ENCODE peak calls at places on chromosomes 16 and 17, in seven cellular contexts. M is D341Med, Q is GM20000, S is AG09319, A is RWPE1, Y is left cardiac atrium, X is hippocampal formation. V is an unnamed sample.

GRCh38 chr17:44354582-44355309 is 8.9 kb downstream of the FAM171A2 start:
- DNase-seq in M (peak; percentile 48), Q (peak; percentile 93), S (no peak), A (no peak), Y (peak; percentile 65), X (no peak), V (no peak)

GRCh38 chr17:45345246-45345553 is 28.4 kb upstream of the MAP3K14 start:
- DNase-seq in M (peak; percentile 33), Q (no peak), S (no peak), A (no peak), Y (no peak), X (no peak), V (no peak)

GRCh38 chr17:58382108-58382884 is 30.3 kb upstream of the SUPT4H1 start:
- DNase-seq in M (no peak), Q (peak; percentile 53), S (no peak), A (no peak), Y (no peak), X (no peak), V (no peak)

GRCh38 chr17:41451154-41451728 is 10.5 kb upstream of the KRT38 start:
- DNase-seq in M (no peak), Q (no peak), S (no peak), A (no peak), Y (no peak), X (no peak), V (no peak)

GRCh38 chr17:79987187-79987889 is 48.3 kb downstream of the TBC1D16 start:
- DNase-seq in M (no peak), Q (no peak), S (no peak), A (no peak), Y (peak; percentile 2), X (no peak), V (no peak)

GRCh38 chr16:769201-769769 is 8.8 kb downstream of the MSLN start:
- DNase-seq in M (no peak), Q (no peak), S (no peak), A (no peak), Y (no peak), X (no peak), V (no peak)

GRCh38 chr16:12791340-12791739 is 12.3 kb downstream of the CPPED1 start:
- DNase-seq in M (no peak), Q (no peak), S (no peak), A (no peak), Y (no peak), X (no peak), V (no peak)

GRCh38 chr17:8365143-8365542 is 11.4 kb downstream of the KRABD2 start:
- DNase-seq in M (no peak), Q (peak; percentile 1), S (no peak), A (no peak), Y (no peak), X (no peak), V (no peak)

GRCh38 chr17:10380631-10381408 is 8.0 kb upstream of the MYH13 start:
- DNase-seq in M (no peak), Q (no peak), S (no peak), A (no peak), Y (no peak), X (no peak), V (no peak)

GRCh38 chr17:78433780-78434335 is 55.4 kb downstream of the PGS1 start:
- DNase-seq in M (no peak), Q (no peak), S (no peak), A (no peak), Y (no peak), X (no peak), V (no peak)

GRCh38 chr16:2252806-2253148 is 1.4 kb upstream of the ECI1 start:
- DNase-seq in M (no peak), Q (no peak), S (no peak), A (no peak), Y (no peak), X (no peak), V (no peak)

GRCh38 chr16:57446530-57447141 is 549 bp downstream of the CIAPIN1 start:
- DNase-seq in M (no peak), Q (peak; percentile 50), S (no peak), A (peak; percentile 41), Y (peak; percentile 64), X (no peak), V (no peak)

GRCh38 chr16:24852281-24852721 is 6.5 kb downstream of the SLC5A11 start:
- DNase-seq in M (no peak), Q (no peak), S (no peak), A (no peak), Y (no peak), X (peak; percentile 17), V (no peak)

GRCh38 chr17:62826956-62827355 is 18.8 kb upstream of the MARCHF10 start:
- DNase-seq in M (no peak), Q (no peak), S (no peak), A (no peak), Y (no peak), X (no peak), V (no peak)

GRCh38 chr17:62876664-62877411 is 68.7 kb upstream of the MARCHF10 start:
- DNase-seq in M (no peak), Q (no peak), S (no peak), A (peak; percentile 60), Y (no peak), X (no peak), V (no peak)

GRCh38 chr17:2796164-2797140 is at the start of gene RAP1GAP2:
- DNase-seq in M (no peak), Q (no peak), S (no peak), A (no peak), Y (peak; percentile 70), X (no peak), V (no peak)

V was measured in osteocyte.